ENCODE peak calls at places on chromosomes 4 and X, in four cellular contexts. I is IMR-90, X is K562, S is HepG2. H is an unnamed sample.

GRCh38 chr4:123418486-123418931 is 21.9 kb downstream of the SPRY1 start:
- DNase-seq in I (peak), X (no peak), S (peak), H (no peak)

GRCh38 chrX:154490021-154490413 is 412 bp downstream of the SLC10A3 start:
- DNase-seq in I (peak), X (no peak), S (no peak), H (peak)

GRCh38 chr4:11603594-11604194 is 175.0 kb upstream of the HS3ST1 start:
- DNase-seq in I (no peak), X (no peak), S (no peak), H (no peak)

GRCh38 chr4:126137782-126138170 is 823.0 kb downstream of the FAT4 start:
- DNase-seq in I (no peak), X (no peak), S (no peak), H (no peak)

GRCh38 chrX:130121505-130121800 is 11.2 kb upstream of the ELF4 start:
- DNase-seq in I (no peak), X (peak), S (no peak), H (no peak)

GRCh38 chr4:126470862-126471261 is 1156.1 kb downstream of the FAT4 start:
- DNase-seq in I (peak), X (no peak), S (no peak), H (no peak)

GRCh38 chr4:15714141-15714540 is 11.3 kb downstream of the BST1 start:
- DNase-seq in I (no peak), X (no peak), S (no peak), H (no peak)

GRCh38 chrX:149152941-149153340 is 352.2 kb downstream of the IDS start:
- DNase-seq in I (no peak), X (no peak), S (no peak), H (no peak)

GRCh38 chr4:82614868-82615449 is 53.2 kb upstream of the TMEM150C start:
- DNase-seq in I (no peak), X (no peak), S (no peak), H (no peak)

GRCh38 chr4:56907009-56907408 is 691 bp upstream of the REST start:
- DNase-seq in I (no peak), X (no peak), S (no peak), H (no peak)

GRCh38 chrX:39381446-39381845 is 580.2 kb downstream of the MID1IP1 start:
- DNase-seq in I (no peak), X (no peak), S (no peak), H (no peak)

GRCh38 chrX:34365482-34365881 is 233.4 kb upstream of the FAM47A start:
- DNase-seq in I (peak), X (no peak), S (no peak), H (no peak)

GRCh38 chr4:8167815-8168214 is 9.2 kb upstream of the ABLIM2 start:
- DNase-seq in I (no peak), X (no peak), S (no peak), H (no peak)

GRCh38 chrX:121000589-121000988 is 15.0 kb upstream of the CT47A1 start:
- DNase-seq in I (no peak), X (no peak), S (peak), H (peak)

GRCh38 chr4:167578906-167579305 is 344.6 kb upstream of the SPOCK3 start:
- DNase-seq in I (no peak), X (no peak), S (no peak), H (no peak)

GRCh38 chrX:79174949-79175644 is 30.6 kb downstream of the GPR174 start:
- DNase-seq in I (no peak), X (no peak), S (no peak), H (no peak)

GRCh38 chr4:122968227-122968812 is 45.9 kb upstream of the NUDT6 start:
- DNase-seq in I (peak), X (no peak), S (no peak), H (no peak)

GRCh38 chr4:183828125-183828524 is 77.0 kb upstream of the STOX2 start:
- DNase-seq in I (no peak), X (no peak), S (no peak), H (no peak)

GRCh38 chr4:163344147-163345050 is 707 bp downstream of the NPY5R start:
- DNase-seq in I (no peak), X (no peak), S (no peak), H (no peak)

GRCh38 chr4:7787681-7788141 is 151.9 kb downstream of the AFAP1 start:
- DNase-seq in I (no peak), X (no peak), S (no peak), H (no peak)

DNA sequence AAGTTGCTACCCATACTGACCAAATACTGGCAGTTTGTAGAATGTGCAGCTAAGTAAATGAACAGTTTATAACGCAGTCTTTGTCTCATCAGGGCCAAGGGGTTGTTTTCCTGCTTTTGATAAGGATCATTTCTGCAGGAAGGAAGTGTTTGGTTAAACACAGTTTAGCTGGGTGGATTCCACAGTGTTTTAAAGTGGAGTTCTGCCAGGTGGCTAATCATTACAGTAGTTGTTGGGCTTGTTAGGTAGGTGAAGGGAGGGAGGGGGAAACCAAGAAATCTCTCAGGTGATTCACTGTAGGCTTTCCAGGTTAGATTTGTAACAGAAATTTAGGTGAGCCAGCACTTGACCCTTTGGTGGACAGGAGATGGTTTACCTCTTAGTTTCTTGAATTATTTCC is 58.1 kb downstream of the FNIP2 start:
- DNase-seq in I (no peak), X (no peak), S (peak), H (no peak)
- TF ChIP-seq RAD21 in I (no peak), X (no peak), S (no peak), H (no peak)

DNA sequence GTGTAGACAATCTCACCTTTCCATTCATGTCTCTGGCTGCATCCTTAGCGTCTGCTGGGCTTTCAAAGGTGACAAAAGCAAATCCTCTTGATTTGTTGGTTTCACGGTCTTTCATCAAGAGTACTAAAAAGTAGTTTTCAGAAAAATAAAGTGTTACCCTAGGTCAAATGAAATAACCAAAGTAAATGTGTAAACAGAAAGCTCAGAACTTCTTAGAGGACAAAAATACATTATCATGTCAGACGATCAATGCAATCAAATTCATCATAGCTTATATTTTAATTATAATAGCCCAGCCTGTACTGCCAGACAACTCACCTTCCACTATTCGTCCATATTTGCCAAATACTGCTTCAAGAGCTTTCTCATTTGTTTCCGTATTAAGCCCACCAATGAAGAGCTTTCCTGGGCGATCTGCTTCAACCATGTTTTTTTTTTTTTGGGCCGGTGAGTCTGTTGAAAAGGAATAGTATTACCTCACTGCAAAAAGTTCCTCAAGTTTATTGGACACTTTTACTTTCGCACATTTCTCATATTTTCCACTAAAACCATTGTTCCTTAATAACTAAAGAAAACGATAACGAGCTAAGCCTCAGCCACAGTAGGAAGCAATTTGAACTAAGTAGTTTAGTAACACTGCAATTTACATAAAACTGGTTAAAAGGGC is 1.4 kb downstream of the RBMX start:
- DNase-seq in I (no peak), X (no peak), S (no peak), H (no peak)
- TF ChIP-seq MAZ in I (no peak), X (no peak), S (no peak), H (no peak)

GRCh38 chr4:153327247-153327646 is 17.2 kb upstream of the MND1 start:
- DNase-seq in I (no peak), X (no peak), S (no peak), H (no peak)

GRCh38 chr4:153322791-153323190 is 21.7 kb upstream of the MND1 start:
- DNase-seq in I (peak), X (no peak), S (no peak), H (no peak)

GRCh38 chr4:153326513-153326912 is 18.0 kb upstream of the MND1 start:
- DNase-seq in I (peak), X (no peak), S (no peak), H (no peak)
- TF ChIP-seq SMC3 in I (no peak), X (no peak), S (no peak), H (no peak)

DNA sequence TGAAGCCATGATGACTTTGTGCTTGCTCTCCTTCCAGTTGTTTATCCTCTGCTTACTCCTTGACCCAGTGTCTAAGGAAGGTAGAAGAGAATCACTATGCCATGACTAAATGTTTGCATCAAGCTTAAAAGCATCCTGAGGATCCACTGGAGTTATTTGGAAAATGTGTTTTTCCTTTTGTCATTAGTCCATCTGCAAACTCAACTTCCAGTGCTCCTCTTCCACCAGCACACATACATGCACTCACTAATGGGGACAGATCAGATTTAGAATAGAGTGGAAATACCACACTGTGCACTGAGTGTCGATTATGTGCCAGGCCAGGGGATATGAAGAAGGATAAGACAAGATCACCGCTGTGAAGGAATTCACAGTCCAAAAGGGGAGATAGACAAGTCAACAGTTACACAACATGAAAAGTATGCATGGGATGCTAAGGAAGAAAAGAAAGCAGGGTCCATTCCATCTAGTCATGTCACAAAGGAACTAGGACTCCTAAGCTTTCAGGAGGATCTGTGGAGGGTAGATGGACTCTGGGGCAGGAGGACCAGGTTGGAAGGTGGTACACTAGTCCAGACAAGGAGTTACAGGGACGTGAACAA is 1.9 kb downstream of the OCIAD2 start:
- DNase-seq in I (peak), X (no peak), S (no peak), H (no peak)
- TF ChIP-seq RAD21 in I (no peak), X (no peak), S (no peak), H (no peak)

GRCh38 chr4:3388461-3389185 is 53.1 kb upstream of the HGFAC start:
- DNase-seq in I (peak), X (no peak), S (no peak), H (no peak)
- TF ChIP-seq MAZ in I (no peak), X (no peak), S (no peak), H (no peak)

GRCh38 chr4:147753047-147753446 is 21.2 kb downstream of the ARHGAP10 start:
- DNase-seq in I (no peak), X (no peak), S (no peak), H (no peak)

GRCh38 chr4:147747787-147748454 is 16.0 kb downstream of the ARHGAP10 start:
- DNase-seq in I (no peak), X (no peak), S (no peak), H (no peak)

GRCh38 chr4:147755567-147756295 is 23.8 kb downstream of the ARHGAP10 start:
- DNase-seq in I (peak), X (no peak), S (no peak), H (no peak)

GRCh38 chr4:147754037-147754445 is 22.2 kb downstream of the ARHGAP10 start:
- DNase-seq in I (peak), X (no peak), S (no peak), H (peak)

GRCh38 chr4:147749811-147750321 is 18.0 kb downstream of the ARHGAP10 start:
- DNase-seq in I (no peak), X (no peak), S (no peak), H (no peak)
- TF ChIP-seq SMC3 in I (no peak), X (no peak), S (no peak), H (no peak)

DNA sequence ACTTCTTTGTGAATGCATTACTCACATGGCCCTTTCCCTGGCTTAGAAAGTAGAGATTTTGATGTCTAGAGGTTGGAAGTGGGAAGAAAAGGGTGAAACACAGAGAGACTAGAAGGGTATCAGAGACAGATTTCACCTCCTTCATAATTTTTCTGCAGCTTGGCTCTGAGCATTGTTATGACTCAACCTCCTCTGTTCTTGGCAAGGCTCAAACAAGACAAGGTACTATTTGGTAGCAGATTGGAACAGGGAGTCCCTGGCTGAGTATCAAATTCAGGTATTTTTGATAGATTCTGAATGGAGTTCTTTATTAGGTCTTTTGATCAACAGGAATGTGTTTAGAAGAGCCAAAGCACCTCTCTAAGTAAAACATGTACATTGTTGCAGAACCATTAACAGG is 146.3 kb upstream of the CHRDL1 start:
- DNase-seq in I (no peak), X (no peak), S (no peak), H (no peak)
- TF ChIP-seq RAD21 in I (no peak), X (no peak), S (no peak), H (no peak)

GRCh38 chr4:95178938-95179337 is 369.8 kb downstream of the UNC5C start:
- DNase-seq in I (no peak), X (no peak), S (no peak), H (no peak)

GRCh38 chr4:95180531-95181315 is 368.1 kb downstream of the UNC5C start:
- DNase-seq in I (no peak), X (no peak), S (no peak), H (no peak)

GRCh38 chr4:95183656-95184408 is 364.9 kb downstream of the UNC5C start:
- DNase-seq in I (no peak), X (no peak), S (no peak), H (no peak)

GRCh38 chr4:95181446-95182306 is 367.1 kb downstream of the UNC5C start:
- DNase-seq in I (peak), X (peak), S (no peak), H (no peak)
- TF ChIP-seq MAZ in I (no peak), X (no peak), S (no peak), H (no peak)

DNA sequence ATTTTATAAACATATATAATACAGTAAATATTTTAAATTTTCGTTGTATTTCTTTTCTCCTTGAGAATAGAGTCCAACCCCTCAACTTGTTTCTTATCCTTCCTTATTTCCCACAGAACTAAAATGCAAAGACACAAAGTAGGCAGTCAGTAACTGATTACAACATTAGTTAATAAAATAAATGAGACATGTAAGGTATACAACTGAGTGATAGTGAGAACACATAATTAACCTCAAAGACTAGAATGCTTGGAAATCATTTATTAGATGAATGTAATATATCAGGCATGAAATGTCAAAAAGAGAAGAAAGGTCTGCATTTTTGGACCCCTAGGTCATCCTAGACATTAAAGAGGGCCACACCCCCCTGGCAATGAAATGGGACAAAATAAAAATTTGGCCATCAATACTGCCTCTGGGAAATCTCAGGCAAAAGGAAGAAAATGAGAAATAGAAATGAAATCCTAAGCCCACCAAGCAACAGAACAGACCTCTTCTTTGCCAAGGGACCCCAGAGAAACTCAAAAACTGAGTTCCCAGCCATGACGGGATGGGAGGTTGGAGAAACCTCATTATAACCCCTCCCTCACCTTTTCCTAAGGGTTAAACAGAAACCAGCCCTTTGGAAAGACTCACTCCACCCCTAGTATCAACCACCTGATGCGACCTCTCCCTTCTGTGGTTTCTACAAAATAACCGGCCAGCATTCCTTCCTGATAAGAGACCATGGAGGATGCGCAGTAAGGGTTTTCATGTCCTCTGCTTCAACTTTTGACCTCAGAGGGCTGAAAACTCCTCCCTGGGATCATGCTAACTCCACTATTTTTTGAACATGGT is 90.1 kb upstream of the EXOC1L start:
- DNase-seq in I (no peak), X (peak), S (peak), H (no peak)
- TF ChIP-seq SMC3 in I (no peak), X (no peak), S (no peak), H (no peak)

DNA sequence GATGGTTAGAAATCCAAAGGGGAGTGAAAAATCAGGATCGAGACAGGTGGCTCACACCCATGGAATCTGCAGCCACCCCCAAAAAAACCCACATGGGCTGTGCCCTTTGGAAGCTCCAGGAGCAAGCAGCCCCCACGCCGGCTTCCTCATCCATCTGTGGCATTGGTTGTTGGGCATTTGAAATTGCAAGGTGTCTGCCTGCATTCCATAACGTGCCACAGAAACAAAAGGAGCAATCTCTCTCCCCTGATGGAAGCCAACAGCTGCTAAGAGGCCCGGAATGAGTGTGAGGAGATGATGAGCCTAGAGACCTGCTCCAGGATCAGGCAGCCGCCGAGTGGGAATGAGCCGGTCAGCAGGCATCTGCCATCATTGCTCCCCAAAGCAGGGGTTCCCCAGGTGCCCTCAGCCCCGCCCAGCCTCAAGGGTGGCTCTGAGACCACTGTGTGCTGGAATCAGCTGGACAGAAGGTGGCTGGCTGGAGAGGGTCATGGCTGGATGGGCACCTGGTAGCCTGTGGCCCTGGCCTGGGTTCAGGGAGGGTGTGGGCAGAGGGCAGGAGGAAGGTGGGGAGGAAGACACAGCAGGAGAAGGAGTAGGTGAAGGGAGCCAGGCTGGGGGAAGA is 113.2 kb downstream of the CRLF2 start:
- DNase-seq in I (no peak), X (no peak), S (no peak), H (no peak)
- TF ChIP-seq RAD21 in I (no peak), X (no peak), S (no peak), H (no peak)

H was measured in A549.